ENCODE peak calls at places on chromosome 18, in six cellular contexts. One of them, this sample, is unnamed.

GRCh38 chr18:62663731-62664336 is 51.5 kb upstream of the PHLPP1 start:
- DNase-seq in GM23338: no peak
- DNase-seq in GM12878: peak
- DNase-seq in HepG2: no peak
- DNase-seq in A549: no peak
- DNase-seq in HCT116: no peak
- DNase-seq in this sample: no peak

GRCh38 chr18:66510357-66511027 is 93.4 kb downstream of the CDH19 start:
- DNase-seq in A549: no peak
- DNase-seq in GM12878: no peak
- DNase-seq in HCT116: no peak
- DNase-seq in GM23338: no peak
- DNase-seq in HepG2: no peak
- DNase-seq in this sample: no peak

GRCh38 chr18:24601624-24602023 is 141.2 kb downstream of the HRH4 start:
- DNase-seq in HCT116: no peak
- DNase-seq in A549: no peak
- DNase-seq in HepG2: no peak
- DNase-seq in GM23338: peak
- DNase-seq in GM12878: no peak
- DNase-seq in this sample: no peak

GRCh38 chr18:68041327-68041726 is 524.8 kb upstream of the DSEL start:
- DNase-seq in HCT116: no peak
- DNase-seq in A549: no peak
- DNase-seq in HepG2: no peak
- DNase-seq in GM23338: no peak
- DNase-seq in GM12878: no peak
- DNase-seq in this sample: no peak

GRCh38 chr18:59114160-59114559 is 25.5 kb upstream of the SEC11C start:
- DNase-seq in A549: no peak
- DNase-seq in HepG2: no peak
- DNase-seq in GM12878: no peak
- DNase-seq in HCT116: no peak
- DNase-seq in GM23338: no peak
- DNase-seq in this sample: no peak

GRCh38 chr18:8706545-8706980 is 1.2 kb downstream of the MTCL1 start:
- DNase-seq in GM12878: no peak
- DNase-seq in HCT116: no peak
- DNase-seq in A549: no peak
- DNase-seq in HepG2: no peak
- DNase-seq in GM23338: no peak
- DNase-seq in this sample: no peak

GRCh38 chr18:55768255-55768654 is 180.3 kb upstream of the TCF4 start:
- DNase-seq in HCT116: no peak
- DNase-seq in HepG2: no peak
- DNase-seq in GM12878: no peak
- DNase-seq in GM23338: peak
- DNase-seq in A549: no peak
- DNase-seq in this sample: no peak

GRCh38 chr18:45284174-45284573 is 331.1 kb upstream of the SLC14A2 start:
- DNase-seq in GM12878: no peak
- DNase-seq in HCT116: no peak
- DNase-seq in GM23338: peak
- DNase-seq in A549: no peak
- DNase-seq in HepG2: no peak
- DNase-seq in this sample: no peak

GRCh38 chr18:76348267-76349066 is 146.6 kb downstream of the ZNF516 start:
- DNase-seq in GM23338: no peak
- DNase-seq in GM12878: no peak
- DNase-seq in A549: no peak
- DNase-seq in HepG2: peak
- DNase-seq in HCT116: no peak
- DNase-seq in this sample: no peak

GRCh38 chr18:55320399-55321255 is 267.4 kb downstream of the TCF4 start:
- DNase-seq in GM12878: no peak
- DNase-seq in HCT116: no peak
- DNase-seq in A549: no peak
- DNase-seq in HepG2: no peak
- DNase-seq in GM23338: no peak
- DNase-seq in this sample: no peak

GRCh38 chr18:34957119-34957863 is 83.9 kb upstream of the MAPRE2 start:
- DNase-seq in HCT116: no peak
- DNase-seq in GM23338: peak
- DNase-seq in A549: no peak
- DNase-seq in HepG2: peak
- DNase-seq in GM12878: no peak
- DNase-seq in this sample: no peak

GRCh38 chr18:58544616-58545337 is 84.1 kb downstream of the ALPK2 start:
- DNase-seq in GM23338: no peak
- DNase-seq in A549: no peak
- DNase-seq in HepG2: no peak
- DNase-seq in GM12878: no peak
- DNase-seq in HCT116: no peak
- DNase-seq in this sample: no peak

GRCh38 chr18:59620381-59620780 is 76.8 kb downstream of the CCBE1 start:
- DNase-seq in GM12878: no peak
- DNase-seq in GM23338: no peak
- DNase-seq in A549: no peak
- DNase-seq in HepG2: no peak
- DNase-seq in HCT116: no peak
- DNase-seq in this sample: no peak

GRCh38 chr18:32389868-32390267 is 80.8 kb downstream of the GAREM1 start:
- DNase-seq in GM23338: no peak
- DNase-seq in A549: no peak
- DNase-seq in HepG2: no peak
- DNase-seq in GM12878: no peak
- DNase-seq in HCT116: no peak
- DNase-seq in this sample: no peak

GRCh38 chr18:29892960-29893558 is 1149.5 kb downstream of the DSC3 start:
- DNase-seq in GM12878: no peak
- DNase-seq in A549: no peak
- DNase-seq in GM23338: peak
- DNase-seq in HCT116: no peak
- DNase-seq in HepG2: no peak
- DNase-seq in this sample: no peak

GRCh38 chr18:477565-477964 is 22.9 kb downstream of the COLEC12 start:
- DNase-seq in GM23338: peak
- DNase-seq in HCT116: peak
- DNase-seq in HepG2: peak
- DNase-seq in A549: peak
- DNase-seq in GM12878: no peak
- DNase-seq in this sample: no peak

GRCh38 chr18:23718243-23718720 is 29.0 kb downstream of the LAMA3 start:
- DNase-seq in GM23338: no peak
- DNase-seq in HepG2: no peak
- DNase-seq in GM12878: no peak
- DNase-seq in A549: no peak
- DNase-seq in HCT116: no peak
- DNase-seq in this sample: no peak

GRCh38 chr18:22046473-22046872 is 122.9 kb upstream of the GATA6 start:
- DNase-seq in GM12878: no peak
- DNase-seq in HepG2: no peak
- DNase-seq in A549: no peak
- DNase-seq in GM23338: no peak
- DNase-seq in HCT116: no peak
- DNase-seq in this sample: no peak

GRCh38 chr18:22044474-22045220 is 124.7 kb upstream of the GATA6 start:
- DNase-seq in GM12878: no peak
- DNase-seq in HCT116: no peak
- DNase-seq in GM23338: no peak
- DNase-seq in A549: no peak
- DNase-seq in HepG2: no peak
- DNase-seq in this sample: no peak

GRCh38 chr18:22043837-22044236 is 125.6 kb upstream of the GATA6 start:
- DNase-seq in HCT116: no peak
- DNase-seq in A549: no peak
- DNase-seq in HepG2: no peak
- DNase-seq in GM12878: no peak
- DNase-seq in GM23338: no peak
- DNase-seq in this sample: no peak

GRCh38 chr18:22047485-22047884 is 121.9 kb upstream of the GATA6 start:
- DNase-seq in GM12878: no peak
- DNase-seq in HepG2: no peak
- DNase-seq in A549: no peak
- DNase-seq in GM23338: no peak
- DNase-seq in HCT116: no peak
- DNase-seq in this sample: no peak

DNA sequence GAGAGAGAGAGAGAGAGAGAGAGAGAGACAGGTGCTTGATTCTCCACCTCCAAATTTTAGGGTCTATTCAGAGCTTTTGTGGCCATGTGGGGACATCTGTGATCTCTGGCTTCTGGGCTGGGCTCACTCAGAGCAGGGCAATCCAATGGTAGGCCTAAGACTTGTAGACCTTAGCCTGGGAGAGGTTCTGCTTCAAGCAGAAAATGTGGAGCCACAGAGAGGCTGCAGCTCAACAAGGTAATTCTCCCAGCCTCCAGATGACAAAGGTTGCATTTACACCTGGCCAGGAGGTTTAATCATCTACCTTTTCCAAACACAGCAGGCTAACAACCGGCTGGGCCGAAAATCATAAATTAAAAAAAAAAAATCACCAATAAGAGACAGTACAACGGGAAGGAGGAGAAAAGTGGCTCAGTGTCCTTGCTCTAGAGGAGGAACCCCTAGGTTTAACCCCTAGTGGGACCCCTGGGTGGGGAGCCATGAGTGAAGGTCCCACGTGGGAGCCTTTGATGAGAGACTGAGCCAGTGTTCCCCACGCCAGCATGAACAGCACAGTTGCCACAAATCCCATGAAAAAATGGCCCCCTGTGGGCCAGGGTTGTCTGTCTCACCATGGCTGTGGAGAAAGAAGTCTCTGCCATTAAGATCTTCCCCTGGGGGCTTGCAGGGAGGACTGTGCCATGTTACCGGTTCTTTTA is 124.0 kb upstream of the GATA6 start:
- DNase-seq in HepG2: no peak
- DNase-seq in GM12878: no peak
- DNase-seq in HCT116: no peak
- DNase-seq in A549: no peak
- DNase-seq in GM23338: no peak
- DNase-seq in this sample: no peak
- H3K27ac ChIP-seq in HepG2: no peak
- H3K27ac ChIP-seq in GM12878: no peak
- H3K27ac ChIP-seq in HCT116: no peak
- H3K27ac ChIP-seq in A549: no peak
- H3K27ac ChIP-seq in GM23338: no peak
- H3K27ac ChIP-seq in this sample: no peak

DNA sequence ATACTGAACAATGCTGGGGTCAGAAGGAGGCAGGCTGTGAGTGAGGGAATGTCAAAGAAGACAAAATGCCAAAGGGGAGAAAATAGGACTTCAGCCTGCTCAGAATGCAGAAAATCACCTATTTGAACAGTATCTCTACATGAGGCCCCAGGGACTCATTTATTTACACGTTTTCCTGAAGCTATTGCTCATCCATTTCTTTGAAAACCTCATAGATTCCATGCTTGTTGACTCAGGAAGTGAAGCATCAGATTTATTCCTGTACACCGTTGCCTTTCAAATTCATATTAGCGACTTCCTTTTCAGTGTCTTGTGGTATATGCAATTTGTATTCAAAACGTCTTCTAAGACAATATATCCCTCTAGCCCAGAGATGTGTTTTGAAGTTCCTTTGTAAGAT is 69.4 kb upstream of the CBLN2 start:
- DNase-seq in GM12878: no peak
- DNase-seq in HCT116: no peak
- DNase-seq in HepG2: no peak
- DNase-seq in A549: no peak
- DNase-seq in GM23338: no peak
- DNase-seq in this sample: no peak
- TF ChIP-seq REST in GM12878: no peak
- TF ChIP-seq REST in HCT116: no peak
- TF ChIP-seq REST in HepG2: no peak
- TF ChIP-seq REST in A549: no peak
- TF ChIP-seq REST in GM23338: no peak
- TF ChIP-seq REST in this sample: no peak

GRCh38 chr18:48975221-48975816 is 24.6 kb upstream of the SMAD7 start:
- DNase-seq in GM23338: no peak
- DNase-seq in HepG2: no peak
- DNase-seq in HCT116: no peak
- DNase-seq in A549: no peak
- DNase-seq in GM12878: no peak
- DNase-seq in this sample: no peak
- TF ChIP-seq CTCF in GM23338: no peak
- TF ChIP-seq CTCF in HepG2: no peak
- TF ChIP-seq CTCF in HCT116: no peak
- TF ChIP-seq CTCF in A549: no peak
- TF ChIP-seq CTCF in GM12878: no peak
- TF ChIP-seq CTCF in this sample: no peak

DNA sequence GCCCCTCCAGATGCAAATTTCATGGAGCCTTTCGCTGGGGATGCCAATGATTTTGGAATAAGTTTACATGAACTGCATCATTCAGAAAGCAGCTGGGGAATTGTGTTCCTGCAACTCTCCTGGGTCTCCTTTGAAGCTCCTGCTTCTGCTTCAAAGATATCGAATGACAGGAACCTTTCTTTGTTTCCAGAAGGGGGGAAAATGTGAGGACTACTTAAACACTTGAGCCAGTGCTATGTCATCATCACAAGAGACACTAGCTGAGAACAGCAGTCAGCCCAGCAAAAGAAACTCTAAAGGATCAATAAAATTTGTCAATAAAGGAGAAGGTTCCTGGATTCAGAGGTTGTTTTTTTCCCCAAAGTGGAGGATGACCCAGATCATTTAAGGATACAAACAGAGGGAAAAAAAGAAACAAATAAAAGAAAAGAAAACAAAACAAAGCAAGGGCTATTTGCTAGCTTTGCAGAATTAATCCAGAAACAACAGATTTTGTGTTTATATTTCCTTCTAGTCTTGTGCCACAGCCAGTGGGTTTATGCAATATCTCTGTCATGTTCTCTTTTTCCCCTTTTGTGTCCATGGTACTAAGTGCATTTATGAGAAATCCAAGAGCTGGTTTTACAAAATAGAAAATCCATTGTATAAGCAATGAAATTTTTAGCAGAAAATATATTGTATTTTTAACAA is 463.7 kb downstream of the CDH2 start:
- DNase-seq in HepG2: no peak
- DNase-seq in A549: no peak
- DNase-seq in GM12878: no peak
- DNase-seq in HCT116: no peak
- DNase-seq in GM23338: peak
- DNase-seq in this sample: no peak
- H3K27ac ChIP-seq in HepG2: no peak
- H3K27ac ChIP-seq in A549: no peak
- H3K27ac ChIP-seq in GM12878: no peak
- H3K27ac ChIP-seq in HCT116: no peak
- H3K27ac ChIP-seq in GM23338: peak
- H3K27ac ChIP-seq in this sample: no peak

GRCh38 chr18:27419646-27420045 is 234.5 kb upstream of the CHST9 start:
- DNase-seq in GM12878: no peak
- DNase-seq in HCT116: no peak
- DNase-seq in HepG2: no peak
- DNase-seq in A549: no peak
- DNase-seq in GM23338: no peak
- DNase-seq in this sample: no peak
- TF ChIP-seq REST in GM12878: no peak
- TF ChIP-seq REST in HCT116: no peak
- TF ChIP-seq REST in HepG2: no peak
- TF ChIP-seq REST in A549: no peak
- TF ChIP-seq REST in GM23338: no peak
- TF ChIP-seq REST in this sample: no peak

GRCh38 chr18:26021061-26021754 is 69.2 kb downstream of the SS18 start:
- DNase-seq in GM12878: no peak
- DNase-seq in GM23338: no peak
- DNase-seq in A549: no peak
- DNase-seq in HCT116: no peak
- DNase-seq in HepG2: no peak
- DNase-seq in this sample: no peak
- TF ChIP-seq CTCF in GM12878: no peak
- TF ChIP-seq CTCF in GM23338: no peak
- TF ChIP-seq CTCF in A549: no peak
- TF ChIP-seq CTCF in HCT116: no peak
- TF ChIP-seq CTCF in HepG2: no peak
- TF ChIP-seq CTCF in this sample: no peak